ENCODE peak calls at places on chromosome 11, in nine cellular contexts. M, D, O, R, B, A, N, Q and G are unnamed samples.

GRCh38 chr11:126968915-126969314 is 31.7 kb downstream of the KIRREL3 start:
- DNase-seq in M (no peak), D (no peak), O (no peak), R (peak; percentile 47), B (no peak), A (no peak), N (no peak), Q (no peak), G (no peak)

GRCh38 chr11:123377355-123377754 is 52.7 kb upstream of the GRAMD1B start:
- DNase-seq in M (no peak), D (no peak), O (no peak), R (no peak), B (no peak), A (no peak), N (no peak), Q (no peak), G (no peak)

GRCh38 chr11:76577199-76577920 is 93.2 kb downstream of the LRRC32 start:
- DNase-seq in M (no peak), D (peak; percentile 39), O (peak; percentile 85), R (no peak), B (peak; percentile 89), A (no peak), N (no peak), Q (peak; percentile 81), G (peak; percentile 70)

GRCh38 chr11:59501931-59502330 is 1.4 kb upstream of the OR4D11 start:
- DNase-seq in M (no peak), D (no peak), O (no peak), R (no peak), B (no peak), A (no peak), N (no peak), Q (no peak), G (no peak)

GRCh38 chr11:2099523-2100316 is 39.5 kb downstream of the IGF2 start:
- DNase-seq in M (no peak), D (no peak), O (no peak), R (no peak), B (peak; percentile 72), A (no peak), N (no peak), Q (peak; percentile 85), G (peak; percentile 98)

GRCh38 chr11:87473174-87473573 is 435.4 kb downstream of the TMEM135 start:
- DNase-seq in M (no peak), D (peak; percentile 75), O (no peak), R (no peak), B (no peak), A (no peak), N (no peak), Q (no peak), G (no peak)

GRCh38 chr11:17574799-17575144 is 27.7 kb downstream of the OTOG start:
- DNase-seq in M (no peak), D (no peak), O (peak; percentile 9), R (no peak), B (no peak), A (no peak), N (no peak), Q (no peak), G (no peak)

GRCh38 chr11:125933030-125933813 is 12.6 kb upstream of the VSIG10L2 start:
- DNase-seq in M (no peak), D (no peak), O (no peak), R (no peak), B (no peak), A (no peak), N (no peak), Q (no peak), G (no peak)

GRCh38 chr11:18731949-18732821 is 6.2 kb upstream of the IGSF22 start:
- DNase-seq in M (peak; percentile 73), D (no peak), O (no peak), R (peak; percentile 82), B (peak; percentile 68), A (peak; percentile 79), N (no peak), Q (peak; percentile 39), G (peak; percentile 64)

GRCh38 chr11:75597636-75598035 is 35.6 kb downstream of the SERPINH1 start:
- DNase-seq in M (no peak), D (no peak), O (no peak), R (peak; percentile 77), B (peak; percentile 29), A (peak; percentile 66), N (peak; percentile 47), Q (peak; percentile 38), G (no peak)

GRCh38 chr11:128872594-128872993 is 5.5 kb upstream of the KCNJ1 start:
- DNase-seq in M (no peak), D (no peak), O (no peak), R (no peak), B (no peak), A (no peak), N (no peak), Q (no peak), G (no peak)

GRCh38 chr11:129489254-129489653 is 113.6 kb downstream of the BARX2 start:
- DNase-seq in M (no peak), D (no peak), O (no peak), R (no peak), B (no peak), A (no peak), N (no peak), Q (no peak), G (no peak)